ENCODE peak calls at places on chromosomes 5 and 9, in ten cellular contexts. K is fibroblast of lung; W is colonic mucosa; N is stomach; J is transverse colon; G is endothelial cell of umbilical vein; S is psoas muscle; R is CD8-positive, alpha-beta T cell; I is H9; Y is PC-9. T is an unnamed sample.

GRCh38 chr9:36902063-36902735 is 131.9 kb downstream of the PAX5 start:
- DNase-seq in W (no peak), R (no peak), I (no peak), K (no peak), J (no peak), N (no peak), Y (no peak), G (no peak), S (no peak), T (no peak)

GRCh38 chr9:135819905-135820304 is 87.4 kb downstream of the CAMSAP1 start:
- DNase-seq in I (no peak), N (no peak), S (no peak), J (no peak), W (no peak), R (no peak), G (no peak), K (no peak), Y (no peak), T (no peak)

GRCh38 chr5:89728750-89729149 is 680.8 kb downstream of the CETN3 start:
- DNase-seq in W (no peak), Y (no peak), G (no peak), S (peak; percentile 39), I (no peak), J (no peak), K (peak; percentile 76), N (no peak), R (no peak), T (peak; percentile 12)

GRCh38 chr5:177130211-177131018 is 3.2 kb upstream of the NSD1 start:
- DNase-seq in K (no peak), Y (no peak), R (no peak), N (no peak), I (no peak), S (no peak), G (peak; percentile 30), J (no peak), W (no peak), T (no peak)

GRCh38 chr5:158117467-158118165 is 258.7 kb upstream of the CLINT1 start:
- DNase-seq in G (no peak), Y (no peak), I (no peak), J (no peak), R (no peak), S (no peak), W (no peak), N (no peak), K (no peak), T (no peak)

GRCh38 chr5:128085413-128085812 is 1.8 kb downstream of the SLC12A2 start:
- DNase-seq in W (no peak), R (no peak), J (no peak), Y (no peak), I (no peak), K (no peak), N (no peak), G (no peak), S (no peak), T (no peak)

GRCh38 chr5:3118321-3118720 is 366.8 kb upstream of the IRX2 start:
- DNase-seq in R (no peak), J (no peak), K (no peak), Y (no peak), S (no peak), I (peak; percentile 47), W (no peak), G (no peak), N (no peak), T (no peak)

GRCh38 chr5:68048529-68048928 is 167.0 kb upstream of the PIK3R1 start:
- DNase-seq in R (no peak), I (no peak), S (no peak), W (no peak), N (no peak), G (no peak), Y (no peak), K (no peak), J (no peak), T (no peak)

GRCh38 chr9:14269911-14270310 is 44.0 kb downstream of the NFIB start:
- DNase-seq in R (no peak), W (no peak), I (no peak), K (no peak), Y (no peak), J (no peak), N (no peak), S (no peak), G (peak; percentile 82), T (no peak)

GRCh38 chr5:51225671-51226419 is 157.4 kb upstream of the ISL1 start:
- DNase-seq in I (no peak), Y (no peak), K (no peak), R (no peak), N (peak; percentile 63), S (no peak), J (no peak), G (no peak), W (no peak), T (no peak)

GRCh38 chr9:136354592-136355085 is 8.9 kb downstream of the DNLZ start:
- DNase-seq in I (no peak), R (no peak), Y (peak; percentile 69), K (peak; percentile 62), W (no peak), J (peak; percentile 24), N (no peak), G (no peak), S (no peak), T (peak; percentile 76)

GRCh38 chr9:115198018-115198417 is 80.1 kb upstream of the TNC start:
- DNase-seq in K (peak; percentile 60), W (peak; percentile 29), G (no peak), J (peak; percentile 38), N (no peak), Y (no peak), I (no peak), R (no peak), S (peak; percentile 61), T (peak; percentile 28)

GRCh38 chr9:115202960-115203751 is 85.2 kb upstream of the TNC start:
- DNase-seq in K (peak; percentile 69), N (no peak), I (no peak), R (no peak), G (no peak), Y (no peak), W (no peak), S (no peak), J (peak; percentile 20), T (peak; percentile 28)

GRCh38 chr9:115202181-115202580 is 84.2 kb upstream of the TNC start:
- DNase-seq in J (no peak), I (no peak), W (no peak), S (no peak), N (no peak), R (no peak), K (no peak), G (no peak), Y (no peak), T (no peak)

GRCh38 chr9:115204827-115205506 is 87.0 kb upstream of the TNC start:
- DNase-seq in W (no peak), R (no peak), J (no peak), N (no peak), Y (no peak), K (peak; percentile 85), G (no peak), I (no peak), S (no peak), T (no peak)

GRCh38 chr9:115200711-115201505 is 83.0 kb upstream of the TNC start:
- DNase-seq in S (no peak), J (no peak), Y (no peak), I (no peak), N (no peak), R (no peak), G (no peak), K (peak; percentile 64), W (no peak), T (no peak)
- H3K27ac ChIP-seq in S (no peak overlapping the region), J (peak overlapping the region; percentile 71), Y (no peak overlapping the region), I (no peak overlapping the region), N (peak overlapping the region; percentile 51), R (no peak overlapping the region), G (no peak overlapping the region), K (no peak overlapping the region), W (peak overlapping the region; percentile 29), T (no peak overlapping the region)

DNA sequence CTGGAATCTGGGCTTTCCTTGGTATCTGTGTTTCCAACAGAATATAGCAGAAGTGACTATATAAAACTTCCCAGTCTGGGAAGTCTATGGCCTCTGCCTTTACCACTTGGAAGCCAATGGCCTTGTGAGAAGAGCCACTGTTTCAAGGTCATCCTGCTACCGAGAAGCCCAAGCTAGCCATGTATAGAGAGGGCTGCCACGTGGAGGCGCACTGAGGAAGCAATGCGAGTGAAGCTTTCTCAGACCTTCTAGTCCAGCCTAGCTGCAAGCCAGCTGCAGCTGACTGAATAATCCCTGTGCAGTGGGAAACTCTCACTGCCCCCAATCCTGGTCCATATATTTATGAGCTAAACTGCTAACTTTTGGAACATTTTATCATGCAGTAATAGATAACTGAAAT is 661.8 kb upstream of the RIOK2 start:
- DNase-seq in I (peak; percentile 59), S (no peak), W (no peak), K (no peak), G (no peak), Y (no peak), N (no peak), J (no peak), R (no peak), T (no peak)
- TF ChIP-seq CTCF in I (peak; percentile 55), S (no peak), W (no peak), K (no peak), G (no peak), Y (no peak), N (no peak), J (no peak), R (no peak), T (no peak)

DNA sequence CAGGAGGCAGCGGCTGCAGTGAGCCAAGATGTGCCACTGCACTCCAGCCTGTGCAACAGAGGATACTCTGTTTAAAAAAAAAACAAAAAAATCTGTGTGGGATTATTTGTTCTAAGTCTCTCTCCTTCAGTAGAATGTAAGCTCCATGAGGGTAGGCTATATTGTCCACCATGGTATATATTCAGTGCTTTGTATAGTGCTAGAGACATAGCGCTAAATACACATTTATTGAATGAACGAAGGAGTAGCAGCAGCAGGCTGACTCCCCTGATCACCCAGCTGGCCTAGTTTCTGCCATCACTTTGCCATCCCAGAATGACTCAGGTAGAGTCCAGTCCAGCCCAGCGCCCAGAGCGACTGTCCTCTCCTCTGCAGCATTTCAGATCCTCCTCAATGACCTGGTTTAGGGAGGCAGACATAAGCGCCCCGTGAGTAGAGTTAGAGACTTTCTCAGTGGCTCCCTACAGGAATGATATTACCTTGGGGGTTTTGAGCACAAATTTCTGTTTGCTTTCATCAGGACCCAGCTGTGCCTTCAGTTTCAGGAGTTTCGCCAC is 716 bp downstream of the HARS1 start:
- DNase-seq in G (no peak), I (peak; percentile 21), K (no peak), J (peak; percentile 17), Y (no peak), N (no peak), R (no peak), W (no peak), S (no peak), T (no peak)
- H3K27ac ChIP-seq in G (peak overlapping the region; percentile 1), I (peak overlapping the region; percentile 7), K (peak overlapping the region; percentile 77), J (peak overlapping the region; percentile 94), Y (peak overlapping the region; percentile 68), N (peak overlapping the region; percentile 91), R (peak overlapping the region; percentile 77), W (peak overlapping the region; percentile 93), S (peak overlapping the region; percentile 92), T (peak overlapping the region; percentile 89)

DNA sequence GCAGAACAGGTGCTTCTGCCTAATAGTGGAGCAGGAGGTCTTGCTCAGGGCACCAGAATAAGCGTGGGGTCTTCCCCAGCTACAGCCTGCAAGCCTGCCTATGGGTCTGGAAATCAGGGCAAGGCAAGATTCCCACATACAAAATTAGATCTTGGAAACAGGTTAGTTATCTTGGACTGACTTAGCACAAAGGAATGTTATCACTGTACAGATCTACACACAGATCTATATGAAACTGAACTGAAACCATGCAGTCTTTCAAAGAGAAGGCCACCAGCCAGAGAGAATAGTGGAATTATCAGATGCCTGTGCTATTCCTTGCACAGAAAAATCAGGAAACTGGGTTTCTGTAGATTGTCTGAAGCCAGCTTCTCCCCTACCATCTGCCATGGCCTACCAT is 585.7 kb downstream of the ACTL7B start:
- DNase-seq in G (peak; percentile 43), I (no peak), N (no peak), W (no peak), R (no peak), J (no peak), S (no peak), Y (peak; percentile 47), K (no peak), T (no peak)
- TF ChIP-seq CTCF in G (no peak), I (no peak), N (no peak), W (no peak), R (no peak), J (no peak), S (no peak), Y (no peak), K (no peak), T (no peak)

T was measured in left ventricle myocardium inferior.